ENCODE peak calls at places on chromosomes 16 and 17, in seven cellular contexts. U is activated naive CD4-positive, alpha-beta T cell treated with anti-CD3 and anti-CD28 coated beads, Interleukin-2, amount 50 U/mL, for 72 hours; A is tibial nerve; I is anterior cingulate cortex; H is left colon; O is cardiac muscle cell; R is effector CD4-positive, alpha-beta T cell. N is an unnamed sample.

GRCh38 chr16:54191163-54191562 is 95.4 kb downstream of the IRX3 start:
- DNase-seq in U (no peak), A (no peak), I (no peak), H (no peak), O (no peak), R (no peak), N (no peak)

GRCh38 chr16:30951785-30952184 is 2.9 kb downstream of the ORAI3 start:
- DNase-seq in U (no peak), A (peak), I (no peak), H (peak), O (peak), R (no peak), N (no peak)

GRCh38 chr17:8621585-8621984 is 8.9 kb downstream of the MYH10 start:
- DNase-seq in U (no peak), A (no peak), I (no peak), H (no peak), O (peak), R (no peak), N (no peak)

GRCh38 chr17:73697872-73698271 is 53.6 kb upstream of the SDK2 start:
- DNase-seq in U (no peak), A (no peak), I (no peak), H (peak), O (no peak), R (no peak), N (no peak)

GRCh38 chr17:681738-682137 is 32.9 kb downstream of the VPS53 start:
- DNase-seq in U (no peak), A (no peak), I (no peak), H (no peak), O (peak), R (no peak), N (no peak)

GRCh38 chr16:12532871-12533610 is 270.6 kb downstream of the CPPED1 start:
- DNase-seq in U (peak), A (no peak), I (no peak), H (no peak), O (no peak), R (no peak), N (peak)

GRCh38 chr16:54446639-54447038 is 160.1 kb upstream of the IRX3 start:
- DNase-seq in U (no peak), A (peak), I (no peak), H (no peak), O (peak), R (no peak), N (no peak)

GRCh38 chr16:82005491-82005830 is 5.8 kb downstream of the SDR42E1 start:
- DNase-seq in U (no peak), A (no peak), I (no peak), H (no peak), O (no peak), R (no peak), N (no peak)

GRCh38 chr16:12412252-12412651 is 391.4 kb downstream of the CPPED1 start:
- DNase-seq in U (no peak), A (no peak), I (no peak), H (no peak), O (no peak), R (no peak), N (no peak)

GRCh38 chr17:75428775-75429469 is 23.4 kb upstream of the GRB2 start:
- DNase-seq in U (no peak), A (no peak), I (no peak), H (no peak), O (peak), R (no peak), N (no peak)

GRCh38 chr17:38341035-38341721 is 2.6 kb downstream of the GPR179 start:
- DNase-seq in U (no peak), A (peak), I (peak), H (peak), O (peak), R (no peak), N (no peak)

GRCh38 chr16:66798162-66798561 is 3.2 kb downstream of the TERB1 start:
- DNase-seq in U (no peak), A (no peak), I (no peak), H (no peak), O (peak), R (no peak), N (no peak)

GRCh38 chr16:20763461-20764232 is at the start of gene ACSM3:
- DNase-seq in U (peak), A (peak), I (no peak), H (peak), O (peak), R (peak), N (peak)